ENCODE peak calls at places on chromosomes 13 and 19, in six cellular contexts. D, Y, W, H, A and V are unnamed samples.
A peak's percentile ranks its signal among the peaks of the same experiment; 100 is the strongest.

GRCh38 chr13:27079421-27079958 is 92.1 kb downstream of the USP12 start:
- DNase-seq in D (no peak), Y (no peak), W (peak; percentile 59), H (no peak), A (no peak), V (no peak)

GRCh38 chr19:10567696-10568443 is 909 bp downstream of the CDKN2D start:
- DNase-seq in D (no peak), Y (no peak), W (no peak), H (no peak), A (no peak), V (no peak)

GRCh38 chr13:40974460-40975407 is 44.4 kb downstream of the ELF1 start:
- DNase-seq in D (peak; percentile 4), Y (peak; percentile 15), W (no peak), H (peak; percentile 43), A (no peak), V (no peak)

GRCh38 chr13:48144413-48145035 is 49.6 kb upstream of the MED4 start:
- DNase-seq in D (no peak), Y (no peak), W (no peak), H (peak; percentile 7), A (no peak), V (no peak)

GRCh38 chr19:13060233-13060963 is 42.3 kb downstream of the LYL1 start:
- DNase-seq in D (no peak), Y (peak; percentile 96), W (no peak), H (no peak), A (peak; percentile 64), V (no peak)

GRCh38 chr19:5837768-5838364 is 1.6 kb downstream of the FUT6 start:
- DNase-seq in D (no peak), Y (peak; percentile 47), W (no peak), H (no peak), A (no peak), V (no peak)

GRCh38 chr19:1102407-1103106 is 1.2 kb upstream of the GPX4 start:
- DNase-seq in D (no peak), Y (no peak), W (peak; percentile 98), H (no peak), A (no peak), V (no peak)

GRCh38 chr19:33865306-33865705 is 68.6 kb downstream of the KCTD15 start:
- DNase-seq in D (no peak), Y (no peak), W (no peak), H (no peak), A (no peak), V (no peak)

GRCh38 chr13:25249001-25249543 is 38.2 kb downstream of the MTMR6 start:
- DNase-seq in D (no peak), Y (peak; percentile 15), W (peak; percentile 24), H (no peak), A (no peak), V (no peak)

GRCh38 chr19:48501446-48501960 is 10.1 kb downstream of the LMTK3 start:
- DNase-seq in D (no peak), Y (peak; percentile 87), W (no peak), H (no peak), A (no peak), V (no peak)

GRCh38 chr13:40220299-40220935 is 446.0 kb downstream of the FOXO1 start:
- DNase-seq in D (no peak), Y (no peak), W (no peak), H (no peak), A (no peak), V (no peak)

GRCh38 chr19:46000497-46001246 is 5.4 kb downstream of the CCDC61 start:
- DNase-seq in D (no peak), Y (no peak), W (no peak), H (peak; percentile 33), A (peak; percentile 33), V (peak; percentile 95)

GRCh38 chr19:46392252-46392801 is 21.0 kb downstream of the CCDC8 start:
- DNase-seq in D (peak; percentile 31), Y (no peak), W (no peak), H (no peak), A (no peak), V (no peak)

GRCh38 chr13:30690282-30691188 is 44.8 kb upstream of the ALOX5AP start:
- DNase-seq in D (peak; percentile 76), Y (no peak), W (peak; percentile 82), H (peak; percentile 24), A (peak; percentile 64), V (no peak)

GRCh38 chr19:45451181-45451849 is 16.5 kb upstream of the FOSB start:
- DNase-seq in D (no peak), Y (no peak), W (no peak), H (peak; percentile 67), A (no peak), V (no peak)